ENCODE peak calls at places on chromosomes 7 and 10, in five cellular contexts. R is tibial nerve, Z is heart right ventricle, D is PC-3, A is astrocyte of the spinal cord. L is an unnamed sample.

GRCh38 chr7:2621061-2621828 is 10.5 kb upstream of the TTYH3 start:
- DNase-seq in Z (peak; percentile 75), D (peak; percentile 14), A (peak; percentile 65), R (no peak), L (no peak)

GRCh38 chr7:111113263-111114017 is 22.5 kb downstream of the LRRN3 start:
- DNase-seq in D (peak; percentile 66), Z (no peak), R (no peak), A (peak; percentile 70), L (peak; percentile 72)

GRCh38 chr10:96665306-96665705 is 55.0 kb downstream of the PIK3AP1 start:
- DNase-seq in A (peak; percentile 61), R (no peak), Z (no peak), D (peak; percentile 19), L (peak; percentile 23)

GRCh38 chr10:98485959-98486358 is 39.2 kb upstream of the HPS1 start:
- DNase-seq in A (no peak), R (no peak), Z (no peak), D (peak; percentile 39), L (no peak)

GRCh38 chr10:122981066-122981464 is 864 bp downstream of the PSTK start:
- DNase-seq in Z (no peak), A (peak; percentile 68), R (no peak), D (peak; percentile 35), L (peak; percentile 37)

GRCh38 chr10:24706479-24707118 is 17.1 kb downstream of the ARHGAP21 start:
- DNase-seq in A (peak; percentile 94), R (no peak), D (peak; percentile 89), Z (peak; percentile 22), L (peak; percentile 97)

GRCh38 chr7:91302794-91303193 is 38.6 kb downstream of the FZD1 start:
- DNase-seq in Z (no peak), R (no peak), A (no peak), D (no peak), L (peak; percentile 38)

GRCh38 chr7:136272934-136273333 is 295.8 kb upstream of the MTPN start:
- DNase-seq in D (no peak), A (no peak), Z (no peak), R (no peak), L (no peak)

GRCh38 chr7:30965372-30965771 is 1.6 kb downstream of the GHRHR start:
- DNase-seq in A (no peak), D (peak; percentile 22), Z (no peak), R (no peak), L (no peak)

GRCh38 chr7:29102554-29103151 is 43.7 kb downstream of the CPVL start:
- DNase-seq in D (peak; percentile 70), R (peak; percentile 44), A (peak; percentile 61), Z (peak; percentile 78), L (peak; percentile 57)

GRCh38 chr10:102781089-102781920 is 37.6 kb downstream of the WBP1L start:
- DNase-seq in A (peak; percentile 37), R (no peak), D (no peak), Z (peak; percentile 56), L (no peak)

GRCh38 chr7:3404490-3404889 is 103.4 kb downstream of the SDK1 start:
- DNase-seq in R (no peak), A (peak; percentile 33), Z (no peak), D (peak; percentile 74), L (peak; percentile 75)

GRCh38 chr10:89063465-89063864 is 72.9 kb downstream of the FAS start:
- DNase-seq in D (no peak), A (no peak), Z (no peak), R (no peak), L (no peak)

GRCh38 chr10:16904619-16905018 is 87.4 kb upstream of the RSU1 start:
- DNase-seq in R (no peak), D (no peak), A (peak; percentile 86), Z (peak; percentile 10), L (no peak)

GRCh38 chr10:81871558-81871957 is 3.4 kb upstream of the NRG3 start:
- DNase-seq in R (no peak), D (no peak), Z (no peak), A (no peak), L (no peak)

GRCh38 chr10:110641256-110641655 is 2.9 kb upstream of the RBM20 start:
- DNase-seq in Z (peak; percentile 73), R (no peak), D (peak; percentile 53), A (peak; percentile 42), L (peak; percentile 65)

GRCh38 chr7:144408116-144408515 is 4.6 kb upstream of the NOBOX start:
- DNase-seq in A (no peak), R (no peak), Z (no peak), D (no peak), L (peak; percentile 58)

GRCh38 chr10:129415261-129416135 is 51.5 kb upstream of the MGMT start:
- DNase-seq in R (no peak), D (no peak), A (no peak), Z (no peak), L (no peak)

GRCh38 chr10:126843299-126843934 is 61.8 kb upstream of the DOCK1 start:
- DNase-seq in D (no peak), Z (no peak), R (no peak), A (no peak), L (no peak)

GRCh38 chr7:140605337-140605736 is 35.3 kb downstream of the DENND2A start:
- DNase-seq in A (peak; percentile 43), D (peak; percentile 85), Z (no peak), R (no peak), L (peak; percentile 24)

GRCh38 chr7:95871896-95872295 is 99.5 kb downstream of the DYNC1I1 start:
- DNase-seq in D (no peak), A (no peak), R (no peak), Z (no peak), L (no peak)

GRCh38 chr7:4692055-4692454 is 10.0 kb downstream of the FOXK1 start:
- DNase-seq in A (no peak), R (no peak), Z (no peak), D (no peak), L (no peak)

GRCh38 chr10:69839696-69840345 is 38.1 kb downstream of the COL13A1 start:
- DNase-seq in A (peak; percentile 77), R (no peak), D (peak; percentile 97), Z (no peak), L (no peak)

GRCh38 chr7:127322832-127323231 is 69.7 kb downstream of the ZNF800 start:
- DNase-seq in R (no peak), Z (no peak), A (no peak), D (no peak), L (no peak)

GRCh38 chr10:114304566-114305421 is 65.7 kb downstream of the VWA2 start:
- DNase-seq in D (peak; percentile 39), A (no peak), R (no peak), Z (peak; percentile 35), L (peak; percentile 33)

GRCh38 chr7:74449144-74449543 is 4.6 kb upstream of the GTF2IRD1 start:
- DNase-seq in A (no peak), Z (no peak), D (no peak), R (no peak), L (no peak)

GRCh38 chr7:146956323-146956722 is 839.7 kb downstream of the CNTNAP2 start:
- DNase-seq in R (no peak), D (no peak), Z (no peak), A (no peak), L (no peak)

GRCh38 chr10:67663449-67664087 is 32.4 kb downstream of the CTNNA3 start:
- DNase-seq in D (no peak), A (no peak), Z (no peak), R (no peak), L (no peak)

DNA sequence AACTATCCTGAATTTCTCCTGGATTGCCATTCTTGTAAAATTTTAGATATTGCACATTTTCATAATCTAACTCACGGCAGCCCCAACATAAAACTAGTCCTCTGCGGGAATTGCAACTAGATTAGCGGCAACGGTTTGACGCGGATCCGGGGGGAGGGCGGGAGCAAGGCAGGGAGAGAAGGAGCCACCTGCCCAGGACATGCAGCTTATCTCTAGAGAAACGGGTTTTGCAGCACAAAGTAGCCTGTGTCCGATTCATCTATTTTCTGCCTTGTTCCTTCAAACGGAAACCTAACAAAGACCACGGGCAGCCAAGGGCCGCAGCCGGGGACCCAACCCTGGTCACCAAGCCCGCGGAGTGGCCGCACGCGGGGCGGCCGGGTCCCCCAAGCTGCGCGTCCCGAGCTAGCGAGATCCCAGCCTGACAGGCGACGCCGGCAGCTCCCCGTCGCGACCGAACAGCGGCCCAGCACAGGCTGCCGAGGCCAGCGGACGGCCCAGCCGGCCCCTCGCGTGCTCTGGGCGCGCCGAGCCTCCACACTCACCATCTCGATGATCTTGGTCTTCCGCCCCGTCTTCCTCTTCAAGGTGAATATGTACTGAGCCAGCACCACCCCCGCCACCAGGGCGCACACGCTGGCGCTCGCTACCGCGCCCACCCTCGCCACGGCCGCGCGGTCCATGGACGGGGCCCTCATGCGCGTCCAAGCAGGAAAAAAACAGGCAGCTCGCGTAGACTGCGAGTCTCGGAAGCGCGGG is at the start of gene NT5C3A:
- DNase-seq in A (peak; percentile 33), R (no peak), Z (peak; percentile 24), D (peak; percentile 35), L (peak; percentile 56)
- TF ChIP-seq CTCF in A (no peak), R (no peak), Z (no peak), D (no peak), L (no peak)

GRCh38 chr10:93074137-93074596 is 474 bp downstream of the CYP26A1 start:
- DNase-seq in Z (no peak), A (no peak), R (no peak), D (peak; percentile 18), L (no peak)
- H3K4me3 ChIP-seq in Z (peak overlapping the region; percentile 48), A (no peak overlapping the region), R (peak overlapping the region; percentile 27), D (peak overlapping the region; percentile 76), L (no peak overlapping the region)

GRCh38 chr7:101126651-101127459 is at the start of gene SERPINE1:
- DNase-seq in D (peak; percentile 62), A (peak; percentile 99), R (peak; percentile 80), Z (peak; percentile 93), L (peak; percentile 99)
- TF ChIP-seq CTCF in D (peak; percentile 20), A (peak; percentile 31), R (peak; percentile 9), Z (no peak), L (peak; percentile 32)

GRCh38 chr10:79328147-79328701 is 19.0 kb upstream of the PPIF start:
- DNase-seq in R (no peak), Z (no peak), A (no peak), D (no peak), L (no peak)
- H3K4me3 ChIP-seq in R (no peak overlapping the region), Z (no peak overlapping the region), A (no peak overlapping the region), D (no peak overlapping the region), L (no peak overlapping the region)